ENCODE peak calls at places on chromosome 7, in four cellular contexts. J is HCT116, Q is dorsolateral prefrontal cortex, V is cardiac muscle cell. D is an unnamed sample.

GRCh38 chr7:143882020-143882610 is 19.9 kb downstream of the TCAF1 start:
- DNase-seq in J (no peak), Q (peak; percentile 85), V (peak; percentile 89), D (no peak)

GRCh38 chr7:28955723-28956607 is 2.2 kb downstream of the TRIL start:
- DNase-seq in J (no peak), Q (no peak), V (peak; percentile 86), D (peak; percentile 91)

GRCh38 chr7:108034586-108034985 is 31.6 kb upstream of the LAMB1 start:
- DNase-seq in J (no peak), Q (no peak), V (peak; percentile 28), D (no peak)

GRCh38 chr7:76352193-76352592 is 6.6 kb downstream of the YWHAG start:
- DNase-seq in J (no peak), Q (no peak), V (no peak), D (no peak)

GRCh38 chr7:116148108-116148507 is 62.2 kb upstream of the TES start:
- DNase-seq in J (no peak), Q (no peak), V (no peak), D (no peak)

GRCh38 chr7:77238703-77239136 is 39.1 kb upstream of the FGL2 start:
- DNase-seq in J (no peak), Q (no peak), V (no peak), D (no peak)

GRCh38 chr7:117401293-117402002 is 25.8 kb downstream of the ASZ1 start:
- DNase-seq in J (no peak), Q (no peak), V (no peak), D (no peak)

GRCh38 chr7:47046949-47047348 is 535.0 kb downstream of the TNS3 start:
- DNase-seq in J (no peak), Q (no peak), V (no peak), D (no peak)

GRCh38 chr7:157017149-157017548 is 6.7 kb upstream of the MNX1 start:
- DNase-seq in J (no peak), Q (no peak), V (no peak), D (no peak)

GRCh38 chr7:154696556-154696955 is 306.4 kb downstream of the PAXIP1 start:
- DNase-seq in J (no peak), Q (no peak), V (no peak), D (no peak)

GRCh38 chr7:106600569-106601373 is 60.2 kb downstream of the CCDC71L start:
- DNase-seq in J (no peak), Q (no peak), V (no peak), D (no peak)

GRCh38 chr7:52017802-52018679 is 701.4 kb upstream of the COBL start:
- DNase-seq in J (no peak), Q (peak; percentile 33), V (peak; percentile 48), D (peak; percentile 51)

GRCh38 chr7:81482600-81483186 is 287.2 kb downstream of the HGF start:
- DNase-seq in J (peak; percentile 23), Q (no peak), V (no peak), D (no peak)

GRCh38 chr7:156941393-156942182 is 7.9 kb upstream of the NOM1 start:
- DNase-seq in J (no peak), Q (no peak), V (no peak), D (no peak)

GRCh38 chr7:16982640-16983103 is 100.9 kb upstream of the AGR3 start:
- DNase-seq in J (peak; percentile 35), Q (no peak), V (peak; percentile 45), D (no peak)

GRCh38 chr7:12674861-12675260 is 12.6 kb upstream of the ARL4A start:
- DNase-seq in J (no peak), Q (no peak), V (no peak), D (peak; percentile 54)

GRCh38 chr7:139752600-139752999 is 25.2 kb downstream of the HIPK2 start:
- DNase-seq in J (no peak), Q (no peak), V (no peak), D (no peak)

GRCh38 chr7:110090113-110090820 is 1000.7 kb upstream of the LRRN3 start:
- DNase-seq in J (peak; percentile 38), Q (no peak), V (no peak), D (no peak)

DNA sequence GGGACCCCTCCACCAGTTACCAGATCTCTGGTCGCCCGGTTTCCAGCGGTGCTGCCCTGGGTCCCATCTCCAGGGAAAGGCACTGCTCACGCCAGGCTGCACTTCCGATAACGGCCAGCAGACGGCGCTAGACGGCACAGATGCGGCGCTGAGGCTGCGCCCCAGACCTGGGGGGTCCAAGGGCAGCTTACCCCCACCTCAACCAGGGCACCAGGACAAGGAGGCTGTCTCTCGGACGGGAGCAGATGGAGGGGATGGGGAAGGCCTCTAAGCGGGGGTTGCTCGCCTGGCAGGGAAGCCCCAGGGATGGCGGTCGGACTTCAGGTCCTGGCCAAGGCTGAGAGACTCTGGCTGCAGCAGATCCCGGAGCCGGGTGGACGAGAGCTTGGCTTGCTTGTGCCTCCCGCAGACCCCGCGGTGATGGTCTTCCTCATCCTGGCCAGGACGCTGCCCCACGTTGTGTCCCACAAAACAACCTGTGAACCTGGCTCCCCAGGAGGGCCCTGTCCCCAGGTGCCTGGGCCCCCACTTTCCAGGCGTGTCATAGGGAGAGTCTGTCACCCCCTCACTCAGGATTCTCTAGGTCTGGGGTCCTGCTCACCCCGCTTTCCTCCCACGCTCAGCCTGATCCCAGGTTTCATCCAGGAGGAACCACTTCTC is 23.9 kb upstream of the ZNF716 start:
- DNase-seq in J (no peak), Q (no peak), V (no peak), D (no peak)
- TF ChIP-seq CTCF in J (peak; percentile 38), Q (peak; percentile 31), V (no peak), D (peak; percentile 6)

DNA sequence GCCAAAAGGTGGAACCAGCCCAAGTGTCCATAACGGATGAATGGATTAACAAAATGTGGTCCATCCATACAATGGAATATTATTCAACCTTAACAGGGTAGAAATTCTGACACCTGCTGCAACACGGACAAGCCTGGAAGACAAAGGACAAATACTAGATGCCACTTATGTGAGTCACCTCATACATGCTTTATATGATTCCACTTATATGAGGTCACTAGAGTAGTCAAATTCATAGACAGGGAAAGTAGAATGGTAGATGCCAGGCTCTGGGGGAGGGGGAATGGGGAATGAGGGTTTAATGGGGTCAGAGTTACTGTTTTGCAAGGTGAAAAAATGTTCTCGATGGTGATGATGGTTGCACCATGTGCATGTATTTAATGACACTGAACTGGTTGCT is 34.0 kb upstream of the CYTH3 start:
- DNase-seq in J (peak; percentile 59), Q (no peak), V (no peak), D (no peak)
- H3K27ac ChIP-seq in J (no peak overlapping the region), Q (no peak overlapping the region), V (no peak overlapping the region), D (no peak overlapping the region)

GRCh38 chr7:127598318-127598717 is 4.8 kb downstream of the FSCN3 start:
- DNase-seq in J (peak; percentile 49), Q (no peak), V (no peak), D (no peak)
- TF ChIP-seq CTCF in J (peak; percentile 91), Q (no peak), V (peak; percentile 47), D (no peak)

GRCh38 chr7:128217972-128218652 is 23.0 kb upstream of the LEP start:
- DNase-seq in J (no peak), Q (no peak), V (no peak), D (no peak)
- H3K27ac ChIP-seq in J (no peak overlapping the region), Q (no peak overlapping the region), V (no peak overlapping the region), D (no peak overlapping the region)

DNA sequence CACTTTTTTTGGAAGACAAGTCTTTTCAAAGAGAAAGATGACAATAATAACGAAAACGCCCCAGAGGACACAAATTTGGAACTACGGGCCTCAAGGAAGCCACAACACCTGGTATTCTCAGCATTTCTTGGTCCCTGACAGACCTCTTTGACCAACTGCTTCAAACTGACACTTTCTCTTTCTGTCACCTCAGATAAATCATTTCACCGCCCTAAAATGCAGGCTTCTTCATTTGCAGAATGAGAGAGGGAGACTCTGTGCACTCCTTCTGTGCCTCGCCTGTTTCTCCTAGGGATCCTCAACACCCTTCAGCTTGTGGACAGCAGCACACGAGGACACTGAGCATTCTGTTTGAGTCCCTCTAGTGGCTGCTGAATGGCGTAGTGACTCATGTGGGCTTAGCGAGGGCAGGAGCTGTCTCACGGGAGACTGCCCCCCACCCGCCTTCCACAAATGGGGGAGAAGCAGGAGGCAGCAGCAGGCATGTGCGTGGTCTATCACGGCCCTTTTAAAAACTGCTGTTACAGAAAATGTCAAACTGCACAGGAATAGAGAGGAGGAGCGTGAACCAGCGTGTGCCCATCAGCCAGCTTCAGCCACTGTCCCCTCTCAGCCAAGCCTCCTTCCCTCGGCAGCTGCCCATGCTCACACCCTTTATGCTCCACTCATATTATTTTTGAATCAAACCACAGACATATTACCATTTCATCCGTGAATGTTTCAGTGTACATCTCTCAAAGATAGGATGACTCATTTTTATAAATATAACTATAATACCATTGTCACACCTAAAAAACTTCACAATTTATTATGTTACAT is 41.4 kb downstream of the GSDME start:
- DNase-seq in J (peak; percentile 22), Q (no peak), V (peak; percentile 69), D (no peak)
- TF ChIP-seq CTCF in J (peak; percentile 63), Q (peak; percentile 32), V (peak; percentile 58), D (peak; percentile 39)

DNA sequence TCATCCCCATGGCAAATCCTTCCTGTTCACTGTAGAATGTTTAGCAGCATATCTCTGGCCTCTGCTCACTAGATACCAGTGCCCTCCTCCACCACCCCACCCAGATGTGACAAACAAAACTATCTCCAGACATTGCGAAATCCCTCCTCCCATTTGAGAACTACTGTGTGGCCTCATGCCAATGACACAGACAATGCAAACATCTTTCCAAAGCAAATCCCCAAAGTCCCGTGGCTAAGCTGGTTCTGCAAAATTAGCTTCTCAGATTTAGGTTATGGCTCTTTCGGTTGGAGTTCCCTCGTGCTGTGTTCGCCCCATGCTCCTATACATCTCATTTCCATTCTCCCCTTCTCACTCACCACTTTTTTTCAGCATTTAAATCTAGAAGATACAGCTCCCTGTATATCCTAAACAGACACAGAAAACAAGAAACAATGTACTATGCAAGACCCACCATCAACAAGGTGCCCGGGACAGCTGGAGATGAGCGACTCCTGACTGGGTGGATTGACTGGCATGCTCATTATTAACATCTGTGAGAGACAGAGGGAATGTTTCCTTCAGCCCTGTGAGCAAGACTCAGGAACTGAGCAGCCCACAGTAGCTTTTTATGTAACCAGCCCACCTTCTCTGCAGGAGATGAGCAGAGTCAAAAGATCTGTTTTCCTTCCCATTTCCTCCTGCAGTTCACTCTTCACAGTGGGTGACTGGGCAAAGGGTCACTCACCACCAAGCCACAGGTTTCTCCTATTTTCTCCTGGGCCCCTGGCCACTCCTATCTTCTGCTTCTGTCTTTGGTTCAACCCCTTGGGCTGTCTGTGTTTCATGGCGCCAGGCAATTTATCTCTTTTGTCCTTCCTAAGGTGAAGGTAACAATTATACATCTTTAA is 225.7 kb upstream of the AOAH start:
- DNase-seq in J (no peak), Q (no peak), V (no peak), D (no peak)
- H3K27ac ChIP-seq in J (no peak overlapping the region), Q (peak overlapping the region; percentile 53), V (no peak overlapping the region), D (no peak overlapping the region)

DNA sequence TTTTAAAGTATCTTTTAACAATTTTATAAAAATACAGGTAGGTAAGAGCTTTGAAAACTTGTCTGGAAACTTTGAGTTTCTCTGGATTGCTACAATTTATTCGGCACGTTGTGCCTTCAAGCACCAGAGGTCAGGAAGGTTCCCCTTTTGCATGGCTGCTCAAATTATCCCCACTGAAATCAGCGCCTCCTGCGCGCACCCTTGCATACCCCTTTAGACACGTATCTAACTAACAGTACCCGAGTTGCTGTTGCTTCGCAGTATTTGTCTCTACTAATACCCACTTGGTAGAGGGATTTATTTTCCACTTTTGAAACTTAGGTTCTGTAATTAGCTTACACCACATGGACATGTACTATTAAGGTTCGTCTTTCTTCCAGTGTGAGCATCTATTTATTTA is 1.6 kb downstream of the MEOX2 start:
- DNase-seq in J (no peak), Q (no peak), V (peak; percentile 8), D (no peak)
- TF ChIP-seq CTCF in J (no peak), Q (no peak), V (no peak), D (no peak)